ENCODE peak calls at places on chromosome 9, in eight cellular contexts. Z is kidney glomerular epithelial cell; I is HTR-8/SVneo; G is GF-D8; P is hypothalamus; X is frontal cortex; M is activated CD4-positive, alpha-beta T cell treated with anti-CD3 and anti-CD28 coated beads, Interleukin-2, amount 50 U/mL, for 48 hours; C is NCI-H1092 treated with DMSO at 0.1 percent for 48 hours. Y is an unnamed sample.
A peak's percentile ranks its signal among the peaks of the same experiment; 100 is the strongest.

GRCh38 chr9:77271023-77271690 is 93.8 kb downstream of the VPS13A start:
- DNase-seq in G (no peak), P (no peak), M (no peak), I (no peak), C (no peak), X (no peak), Z (no peak), Y (no peak)

GRCh38 chr9:68704804-68705635 is at the start of gene PIP5K1B:
- DNase-seq in P (peak; percentile 39), I (no peak), X (peak; percentile 68), G (peak; percentile 26), C (peak; percentile 46), M (peak; percentile 57), Z (peak; percentile 51), Y (no peak)

GRCh38 chr9:126226991-126227937 is 99.4 kb upstream of the MVB12B start:
- DNase-seq in Z (no peak), X (no peak), G (no peak), P (no peak), I (no peak), M (no peak), C (no peak), Y (no peak)

GRCh38 chr9:75941577-75942311 is 51.3 kb downstream of the PCSK5 start:
- DNase-seq in X (no peak), I (no peak), P (no peak), C (no peak), G (no peak), M (no peak), Z (no peak), Y (no peak)

GRCh38 chr9:94899464-94900221 is 173.1 kb downstream of the AOPEP start:
- DNase-seq in I (no peak), C (no peak), X (no peak), Z (no peak), G (no peak), M (no peak), P (no peak), Y (no peak)

GRCh38 chr9:83715794-83716193 is 8.0 kb upstream of the UBQLN1 start:
- DNase-seq in X (no peak), C (no peak), I (no peak), M (no peak), P (no peak), G (no peak), Z (no peak), Y (no peak)

GRCh38 chr9:121508415-121508814 is 8.8 kb upstream of the GGTA1 start:
- DNase-seq in Z (no peak), I (no peak), C (peak; percentile 0), G (no peak), X (no peak), P (no peak), M (no peak), Y (no peak)

GRCh38 chr9:131636593-131636992 is 91.3 kb downstream of the PRRT1B start:
- DNase-seq in Z (no peak), G (no peak), P (no peak), X (no peak), C (no peak), M (no peak), I (no peak), Y (no peak)

GRCh38 chr9:77427256-77427927 is 220.7 kb downstream of the GNA14 start:
- DNase-seq in G (no peak), I (no peak), P (no peak), M (no peak), C (no peak), Z (no peak), X (no peak), Y (no peak)

GRCh38 chr9:33914887-33915286 is 97.9 kb downstream of the UBE2R2 start:
- DNase-seq in M (no peak), C (no peak), P (no peak), I (no peak), G (no peak), X (no peak), Z (no peak), Y (no peak)

GRCh38 chr9:108207611-108208051 is 648.2 kb downstream of the ACTL7B start:
- DNase-seq in Z (no peak), C (no peak), X (peak; percentile 8), P (no peak), G (no peak), I (no peak), M (no peak), Y (no peak)

GRCh38 chr9:134750450-134751155 is 109.0 kb downstream of the COL5A1 start:
- DNase-seq in X (no peak), M (no peak), C (no peak), Z (no peak), I (no peak), P (no peak), G (no peak), Y (no peak)

GRCh38 chr9:113343732-113344231 is 3.7 kb upstream of the WDR31 start:
- DNase-seq in X (peak; percentile 52), P (peak; percentile 92), Z (no peak), M (no peak), G (peak; percentile 66), C (peak; percentile 68), I (no peak), Y (no peak)

GRCh38 chr9:647522-647921 is 194.0 kb upstream of the DMRT1 start:
- DNase-seq in X (no peak), Z (no peak), C (no peak), M (no peak), I (no peak), G (no peak), P (no peak), Y (no peak)

GRCh38 chr9:135107592-135108235 is 20.2 kb downstream of the OLFM1 start:
- DNase-seq in P (no peak), C (no peak), X (no peak), G (no peak), Z (no peak), M (no peak), I (no peak), Y (no peak)

GRCh38 chr9:130343445-130343918 is 77.9 kb downstream of the HMCN2 start:
- DNase-seq in X (no peak), I (no peak), M (peak; percentile 45), C (no peak), P (no peak), Z (no peak), G (no peak), Y (peak; percentile 49)

GRCh38 chr9:107158321-107158720 is 124.8 kb upstream of the RAD23B start:
- DNase-seq in X (peak; percentile 22), P (no peak), C (peak; percentile 44), G (no peak), Z (no peak), I (peak; percentile 25), M (no peak), Y (no peak)

GRCh38 chr9:99134893-99135341 is 30.0 kb downstream of the TGFBR1 start:
- DNase-seq in P (no peak), Z (peak; percentile 40), M (no peak), G (no peak), C (no peak), I (no peak), X (no peak), Y (no peak)